ENCODE peak calls at places on chromosomes 12 and 14, in ten cellular contexts. K is epithelial cell of esophagus, S is uterus, H is OCI-LY7, B is thyroid gland, M is DND-41, Y is HFF-Myc, D is fibroblast of mammary gland, R is AG10803, E is bronchial epithelial cell. X is an unnamed sample.

GRCh38 chr12:3199551-3200031 is 122.4 kb downstream of the TSPAN9 start:
- DNase-seq in K (peak; percentile 52), S (peak; percentile 46), H (no peak), B (peak; percentile 28), M (no peak), Y (no peak), D (peak; percentile 35), R (no peak), E (no peak), X (no peak)

GRCh38 chr14:37376944-37377609 is 179.3 kb downstream of the MIPOL1 start:
- DNase-seq in K (no peak), S (no peak), H (no peak), B (no peak), M (no peak), Y (no peak), D (no peak), R (no peak), E (peak; percentile 28), X (no peak)

GRCh38 chr14:54189358-54190354 is 207.2 kb upstream of the CDKN3 start:
- DNase-seq in K (peak; percentile 93), S (no peak), H (no peak), B (no peak), M (peak; percentile 52), Y (peak; percentile 77), D (peak; percentile 81), R (peak; percentile 73), E (peak; percentile 95), X (no peak)

GRCh38 chr14:22726012-22726411 is 40.5 kb upstream of the OXA1L start:
- DNase-seq in K (no peak), S (no peak), H (no peak), B (no peak), M (no peak), Y (no peak), D (no peak), R (no peak), E (no peak), X (no peak)

GRCh38 chr12:65511134-65511912 is 232.8 kb downstream of the MSRB3 start:
- DNase-seq in K (no peak), S (peak; percentile 36), H (no peak), B (peak; percentile 36), M (no peak), Y (no peak), D (peak; percentile 38), R (peak; percentile 27), E (no peak), X (no peak)

GRCh38 chr12:75935544-75936242 is 95.9 kb downstream of the PHLDA1 start:
- DNase-seq in K (no peak), S (no peak), H (no peak), B (no peak), M (no peak), Y (no peak), D (no peak), R (no peak), E (no peak), X (no peak)

GRCh38 chr14:49982082-49982481 is 89.2 kb downstream of the ARF6 start:
- DNase-seq in K (no peak), S (no peak), H (no peak), B (peak; percentile 81), M (no peak), Y (no peak), D (peak; percentile 40), R (no peak), E (no peak), X (no peak)

GRCh38 chr14:54737132-54737711 is 165.4 kb downstream of the GCH1 start:
- DNase-seq in K (peak; percentile 44), S (no peak), H (no peak), B (no peak), M (no peak), Y (peak; percentile 37), D (peak; percentile 77), R (peak; percentile 54), E (peak; percentile 67), X (no peak)

GRCh38 chr14:69260246-69260978 is 454 bp downstream of the GALNT16 start:
- DNase-seq in K (no peak), S (no peak), H (no peak), B (no peak), M (no peak), Y (no peak), D (no peak), R (no peak), E (no peak), X (peak; percentile 20)

GRCh38 chr14:55448146-55448614 is 7.8 kb upstream of the TBPL2 start:
- DNase-seq in K (peak; percentile 98), S (no peak), H (no peak), B (peak; percentile 44), M (no peak), Y (peak; percentile 67), D (peak; percentile 98), R (peak; percentile 91), E (peak; percentile 99), X (no peak)

GRCh38 chr14:98173291-98173690 is 1098.7 kb downstream of the BCL11B start:
- DNase-seq in K (no peak), S (no peak), H (no peak), B (peak; percentile 18), M (peak; percentile 99), Y (no peak), D (no peak), R (no peak), E (no peak), X (no peak)

GRCh38 chr12:64560395-64561301 is 49.6 kb upstream of the RASSF3 start:
- DNase-seq in K (peak; percentile 81), S (peak; percentile 37), H (no peak), B (no peak), M (no peak), Y (peak; percentile 93), D (peak; percentile 99), R (peak; percentile 93), E (peak; percentile 89), X (no peak)

GRCh38 chr14:90093942-90094595 is 32.3 kb downstream of the KCNK13 start:
- DNase-seq in K (peak; percentile 72), S (no peak), H (no peak), B (no peak), M (no peak), Y (no peak), D (peak; percentile 35), R (peak; percentile 51), E (no peak), X (no peak)

GRCh38 chr14:100673807-100674154 is 52.9 kb upstream of the DLK1 start:
- DNase-seq in K (no peak), S (no peak), H (no peak), B (no peak), M (no peak), Y (no peak), D (no peak), R (no peak), E (no peak), X (no peak)

GRCh38 chr14:100674897-100675618 is 51.6 kb upstream of the DLK1 start:
- DNase-seq in K (no peak), S (no peak), H (no peak), B (no peak), M (no peak), Y (no peak), D (no peak), R (no peak), E (no peak), X (no peak)

GRCh38 chr14:100675664-100676063 is 51.0 kb upstream of the DLK1 start:
- DNase-seq in K (no peak), S (no peak), H (no peak), B (no peak), M (no peak), Y (no peak), D (no peak), R (no peak), E (no peak), X (no peak)

GRCh38 chr14:100673085-100673806 is 53.4 kb upstream of the DLK1 start:
- DNase-seq in K (no peak), S (no peak), H (no peak), B (peak; percentile 27), M (peak; percentile 37), Y (no peak), D (no peak), R (no peak), E (peak; percentile 8), X (no peak)

GRCh38 chr14:100674428-100674827 is 52.3 kb upstream of the DLK1 start:
- DNase-seq in K (no peak), S (no peak), H (no peak), B (no peak), M (no peak), Y (no peak), D (no peak), R (no peak), E (no peak), X (no peak)
- TF ChIP-seq CTCF in K (no peak), S (no peak), H (no peak), B (no peak), M (no peak), Y (no peak), D (no peak), R (no peak), E (no peak), X (no peak)

GRCh38 chr14:24435998-24436354 is 6.2 kb downstream of the KHNYN start:
- DNase-seq in K (no peak), S (no peak), H (no peak), B (no peak), M (no peak), Y (no peak), D (no peak), R (no peak), E (no peak), X (no peak)
- H3K4me3 ChIP-seq in K (no peak overlapping the region), S (no peak overlapping the region), H (no peak overlapping the region), B (no peak overlapping the region), M (no peak overlapping the region), Y (no peak overlapping the region), D (no peak overlapping the region), R (no peak overlapping the region), E (no peak overlapping the region), X (no peak overlapping the region)

GRCh38 chr14:75342762-75343599 is 64.4 kb downstream of the FOS start:
- DNase-seq in K (no peak), S (no peak), H (peak; percentile 11), B (no peak), M (no peak), Y (no peak), D (no peak), R (no peak), E (no peak), X (peak; percentile 45)

GRCh38 chr14:75340921-75341320 is 62.3 kb downstream of the FOS start:
- DNase-seq in K (no peak), S (peak; percentile 69), H (peak; percentile 14), B (peak; percentile 76), M (no peak), Y (no peak), D (peak; percentile 82), R (no peak), E (no peak), X (no peak)

GRCh38 chr14:75339059-75339458 is 60.4 kb downstream of the FOS start:
- DNase-seq in K (peak; percentile 44), S (no peak), H (no peak), B (no peak), M (no peak), Y (no peak), D (peak; percentile 77), R (peak; percentile 93), E (peak; percentile 18), X (no peak)

GRCh38 chr14:75343914-75344313 is 65.3 kb downstream of the FOS start:
- DNase-seq in K (peak; percentile 3), S (no peak), H (no peak), B (no peak), M (no peak), Y (no peak), D (peak; percentile 92), R (peak; percentile 93), E (no peak), X (no peak)

GRCh38 chr14:75341639-75342038 is 63.0 kb downstream of the FOS start:
- DNase-seq in K (no peak), S (no peak), H (no peak), B (no peak), M (no peak), Y (no peak), D (no peak), R (no peak), E (no peak), X (no peak)
- TF ChIP-seq CTCF in K (no peak), S (no peak), H (no peak), B (no peak), M (no peak), Y (no peak), D (no peak), R (no peak), E (no peak), X (no peak)

GRCh38 chr12:113611652-113612051 is 140.0 kb upstream of the LHX5 start:
- DNase-seq in K (no peak), S (no peak), H (no peak), B (no peak), M (no peak), Y (no peak), D (no peak), R (no peak), E (no peak), X (no peak)
- H3K4me3 ChIP-seq in K (no peak overlapping the region), S (no peak overlapping the region), H (no peak overlapping the region), B (no peak overlapping the region), M (no peak overlapping the region), Y (no peak overlapping the region), D (no peak overlapping the region), R (no peak overlapping the region), E (no peak overlapping the region), X (no peak overlapping the region)